ENCODE peak calls at places on chromosome 6, in ten cellular contexts. X is tibial nerve, L is fibroblast of lung, D is left lung, U is IMR-90, Y is osteoblast, M is AG04450, P is suprapubic skin, F is GM20000, B is endothelial cell. S is an unnamed sample.

GRCh38 chr6:123777554-123777953 is 26.1 kb upstream of the NKAIN2 start:
- DNase-seq in L (no peak), U (peak), Y (no peak), X (no peak), D (no peak), F (no peak), B (no peak), P (no peak), M (no peak), S (no peak)

GRCh38 chr6:11275598-11275997 is 43.1 kb upstream of the NEDD9 start:
- DNase-seq in U (no peak), X (no peak), M (no peak), Y (no peak), B (no peak), P (no peak), L (no peak), D (no peak), F (peak), S (no peak)

GRCh38 chr6:169723200-169723909 is 945 bp downstream of the PHF10 start:
- DNase-seq in F (peak), P (peak), U (peak), D (peak), B (peak), X (peak), M (peak), Y (peak), L (peak), S (peak)

GRCh38 chr6:44527191-44527960 is 139.9 kb downstream of the CDC5L start:
- DNase-seq in Y (no peak), X (no peak), F (no peak), B (no peak), P (no peak), D (no peak), L (no peak), U (no peak), M (no peak), S (no peak)

GRCh38 chr6:150584596-150584995 is 15.1 kb upstream of the PLEKHG1 start:
- DNase-seq in L (no peak), M (no peak), U (no peak), F (no peak), P (no peak), Y (no peak), B (no peak), D (no peak), X (no peak), S (no peak)

GRCh38 chr6:146912730-146913680 is 291.2 kb upstream of the STXBP5 start:
- DNase-seq in P (no peak), Y (no peak), U (no peak), X (no peak), M (no peak), L (peak), F (no peak), B (no peak), D (no peak), S (no peak)

GRCh38 chr6:85044336-85044735 is 279.9 kb upstream of the TBX18 start:
- DNase-seq in P (no peak), M (no peak), D (no peak), L (no peak), F (no peak), B (no peak), Y (no peak), X (no peak), U (no peak), S (no peak)

GRCh38 chr6:114167583-114168576 is 174.9 kb downstream of the HS3ST5 start:
- DNase-seq in P (no peak), B (no peak), Y (no peak), L (no peak), U (no peak), D (no peak), F (no peak), M (no peak), X (no peak), S (no peak)

GRCh38 chr6:40710626-40711354 is 123.6 kb upstream of the LRFN2 start:
- DNase-seq in Y (no peak), M (no peak), B (no peak), X (no peak), L (no peak), P (no peak), F (no peak), D (no peak), U (no peak), S (no peak)

DNA sequence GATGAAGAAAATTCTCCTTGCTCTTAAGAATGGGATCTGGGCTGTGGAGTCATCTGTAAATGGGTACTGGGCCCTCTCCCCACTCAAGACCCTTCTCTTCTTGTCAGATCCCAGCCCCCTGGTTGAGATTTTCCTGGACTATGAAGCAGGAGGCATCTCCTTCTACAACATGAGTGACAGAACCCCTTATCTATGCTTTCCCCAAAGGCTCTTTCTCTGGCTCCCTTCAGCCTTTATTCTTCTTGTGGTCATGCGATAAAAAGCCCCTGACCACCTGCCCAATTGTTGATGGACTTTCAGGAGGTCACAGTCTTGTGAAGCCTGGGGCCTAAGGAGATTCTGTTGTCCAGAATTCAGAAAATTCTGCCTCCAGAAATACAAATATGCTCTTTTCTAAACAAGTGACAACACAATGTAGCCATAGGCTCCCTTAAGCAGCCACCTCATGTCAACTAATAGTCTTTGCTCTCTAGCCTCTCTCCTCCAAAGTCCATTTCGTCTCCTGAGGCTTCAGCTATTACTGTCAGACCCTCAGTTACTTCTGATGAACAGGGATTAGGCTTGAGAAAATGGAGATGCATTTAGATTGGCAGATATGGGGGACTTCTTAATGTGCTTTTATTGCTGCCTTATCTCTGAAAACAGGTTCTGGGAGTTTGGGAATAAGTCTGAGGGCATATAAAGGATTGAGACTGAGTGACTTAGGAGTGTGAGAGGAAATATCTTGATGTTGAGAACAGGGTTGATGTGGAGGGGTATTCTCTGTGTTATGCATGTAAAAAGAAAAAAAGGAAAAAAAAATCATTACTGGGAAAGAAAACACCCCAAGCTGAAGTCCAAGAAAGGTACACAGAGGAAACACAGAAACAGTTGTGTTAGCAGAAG is 20.6 kb downstream of the BTN2A1 start:
- DNase-seq in F (no peak), P (no peak), M (no peak), D (no peak), L (no peak), X (no peak), U (no peak), B (no peak), Y (no peak), S (no peak)
- TF ChIP-seq CTCF in F (no peak), P (no peak), M (no peak), D (no peak), L (no peak), X (no peak), U (no peak), B (no peak), Y (no peak), S (no peak)

GRCh38 chr6:162249907-162250642 is 477.5 kb downstream of the PRKN start:
- DNase-seq in B (no peak), X (no peak), P (no peak), M (no peak), L (no peak), U (no peak), F (no peak), Y (no peak), D (no peak), S (no peak)

GRCh38 chr6:162245831-162246230 is 481.7 kb downstream of the PRKN start:
- DNase-seq in P (no peak), B (no peak), L (no peak), M (no peak), Y (no peak), D (no peak), X (no peak), F (no peak), U (no peak), S (no peak)

DNA sequence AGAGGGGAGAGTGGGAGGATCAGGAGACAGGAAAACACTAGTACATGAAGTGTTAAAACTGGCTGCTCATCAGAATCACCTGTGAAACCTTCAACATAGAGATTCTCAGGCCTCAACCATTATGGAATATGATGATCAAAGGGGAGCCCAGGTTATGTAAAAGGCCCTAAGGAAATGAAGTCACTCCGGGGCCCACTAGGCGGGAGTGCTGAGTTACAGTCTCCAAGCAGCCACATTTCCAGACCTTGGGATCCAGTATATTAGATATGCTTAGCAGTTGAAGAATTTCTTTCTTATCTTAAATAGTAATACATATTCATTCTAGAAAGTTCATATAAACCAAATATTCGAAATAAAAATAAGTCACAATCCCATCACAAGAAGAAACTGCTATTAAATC is 476.3 kb downstream of the PRKN start:
- DNase-seq in P (no peak), Y (no peak), L (no peak), F (no peak), D (no peak), U (no peak), M (no peak), X (no peak), B (peak), S (no peak)
- TF ChIP-seq CTCF in P (no peak), Y (no peak), L (peak), F (no peak), D (no peak), U (no peak), M (no peak), X (no peak), B (peak), S (no peak)

GRCh38 chr6:890201-890600 is 197.3 kb upstream of the EXOC2 start:
- DNase-seq in L (no peak), P (no peak), D (no peak), U (no peak), M (no peak), B (no peak), F (no peak), Y (no peak), X (no peak), S (no peak)

GRCh38 chr6:890995-891394 is 198.1 kb upstream of the EXOC2 start:
- DNase-seq in X (no peak), D (no peak), B (no peak), P (no peak), F (no peak), L (no peak), Y (no peak), U (no peak), M (no peak), S (no peak)

GRCh38 chr6:897561-898207 is 204.7 kb upstream of the EXOC2 start:
- DNase-seq in L (no peak), P (no peak), U (no peak), M (no peak), D (no peak), Y (no peak), F (no peak), B (no peak), X (no peak), S (no peak)

GRCh38 chr6:894274-894673 is 201.3 kb upstream of the EXOC2 start:
- DNase-seq in B (peak), D (no peak), U (no peak), F (no peak), L (no peak), X (no peak), P (no peak), M (no peak), Y (no peak), S (no peak)
- TF ChIP-seq CTCF in B (no peak), D (no peak), U (no peak), F (no peak), L (no peak), X (no peak), P (no peak), M (peak), Y (no peak), S (no peak)

GRCh38 chr6:166770216-166771116 is 143.4 kb upstream of the RPS6KA2 start:
- DNase-seq in D (no peak), X (no peak), U (peak), P (peak), B (peak), L (no peak), M (no peak), F (no peak), Y (no peak), S (no peak)
- TF ChIP-seq CTCF in D (no peak), X (no peak), U (peak), P (no peak), B (peak), L (peak), M (peak), F (no peak), Y (peak), S (no peak)